ENCODE peak calls at places on chromosome 2, in seven cellular contexts. I is activated CD4-positive, alpha-beta T cell treated with anti-CD3 and anti-CD28 coated beads for 48 hours; X is HFFc6; R is iPS-NIHi11; G is kidney; K is progenitor cell of endocrine pancreas; N is MCF 10A. Z is an unnamed sample.

GRCh38 chr2:42493885-42494433 is at the start of gene KCNG3:
- DNase-seq in K (peak), G (peak), I (peak), N (no peak), R (peak), X (no peak), Z (no peak)

GRCh38 chr2:24682357-24682756 is 110.8 kb downstream of the PTRHD1 start:
- DNase-seq in X (no peak), G (no peak), I (no peak), R (no peak), N (no peak), K (no peak), Z (no peak)

GRCh38 chr2:169828141-169828811 is 1.0 kb downstream of the UBR3 start:
- DNase-seq in N (peak), R (peak), X (peak), G (no peak), I (peak), K (no peak), Z (no peak)

GRCh38 chr2:232319117-232320037 is 59.2 kb upstream of the ALPP start:
- DNase-seq in G (no peak), K (no peak), R (no peak), I (no peak), N (no peak), X (no peak), Z (no peak)

GRCh38 chr2:84846732-84847131 is 34.2 kb downstream of the TRABD2A start:
- DNase-seq in X (peak), R (no peak), K (no peak), N (no peak), I (no peak), G (no peak), Z (no peak)

GRCh38 chr2:241009601-241010530 is 11.4 kb downstream of the SNED1 start:
- DNase-seq in G (peak), K (peak), X (peak), N (peak), R (peak), I (peak), Z (no peak)

GRCh38 chr2:138103156-138103555 is 138.9 kb downstream of the HNMT start:
- DNase-seq in X (no peak), N (no peak), I (no peak), R (no peak), K (no peak), G (no peak), Z (no peak)

GRCh38 chr2:102749938-102750337 is 11.9 kb upstream of the TMEM182 start:
- DNase-seq in X (no peak), R (no peak), I (no peak), K (no peak), N (no peak), G (no peak), Z (no peak)

GRCh38 chr2:3626817-3627499 is 31.0 kb upstream of the ALLC start:
- DNase-seq in G (peak), R (no peak), K (no peak), N (no peak), X (no peak), I (no peak), Z (no peak)

GRCh38 chr2:157840568-157841156 is 35.5 kb downstream of the ACVR1 start:
- DNase-seq in N (peak), X (no peak), K (no peak), G (peak), I (no peak), R (peak), Z (no peak)

GRCh38 chr2:109081374-109081773 is 47.6 kb upstream of the SH3RF3 start:
- DNase-seq in X (no peak), N (no peak), R (no peak), G (no peak), K (no peak), I (no peak), Z (no peak)

GRCh38 chr2:206611736-206612135 is 30.6 kb upstream of the FAM237A start:
- DNase-seq in K (no peak), N (peak), I (no peak), X (no peak), R (no peak), G (no peak), Z (no peak)

GRCh38 chr2:126720647-126721046 is 64.7 kb downstream of the GYPC start:
- DNase-seq in G (no peak), N (no peak), R (no peak), I (peak), X (peak), K (no peak), Z (no peak)